ENCODE peak calls at places on chromosome 4, in six cellular contexts. R, D, Z, G, I and K are unnamed samples.
A peak's percentile ranks its signal among the peaks of the same experiment; 100 is the strongest.

GRCh38 chr4:147984065-147984777 is 252.3 kb downstream of the ARHGAP10 start:
- ATAC-seq in Z (peak; percentile 71), G (peak; percentile 76), D (peak; percentile 74), I (no peak), R (peak; percentile 84), K (peak; percentile 91)

GRCh38 chr4:31034550-31034949 is 314.4 kb downstream of the PCDH7 start:
- ATAC-seq in G (no peak), I (no peak), R (no peak), D (no peak), Z (no peak), K (no peak)

GRCh38 chr4:183723561-183724228 is 64.6 kb downstream of the TRAPPC11 start:
- ATAC-seq in G (no peak), I (no peak), R (no peak), Z (no peak), D (no peak), K (no peak)

GRCh38 chr4:130825283-130825682 is 1729.3 kb downstream of the C4orf33 start:
- ATAC-seq in D (no peak), R (no peak), Z (no peak), G (no peak), I (no peak), K (no peak)

GRCh38 chr4:111556141-111556781 is 589.0 kb upstream of the FAM241A start:
- ATAC-seq in Z (no peak), D (no peak), I (no peak), G (no peak), R (no peak), K (no peak)

GRCh38 chr4:76301775-76302162 is 4.8 kb upstream of the STBD1 start:
- ATAC-seq in D (no peak), Z (no peak), R (no peak), I (no peak), G (no peak), K (peak; percentile 1)

GRCh38 chr4:41517121-41517520 is 20.8 kb upstream of the LIMCH1 start:
- ATAC-seq in Z (peak; percentile 83), R (no peak), D (no peak), G (no peak), I (no peak), K (no peak)

GRCh38 chr4:9906996-9907395 is 114.3 kb downstream of the SLC2A9 start:
- ATAC-seq in D (no peak), Z (no peak), G (no peak), R (no peak), I (no peak), K (no peak)

GRCh38 chr4:109676886-109677285 is 26.4 kb downstream of the CASP6 start:
- ATAC-seq in G (no peak), R (no peak), Z (peak; percentile 32), D (no peak), I (no peak), K (no peak)

GRCh38 chr4:15681067-15681371 is 608 bp upstream of the FAM200B start:
- ATAC-seq in Z (no peak), D (no peak), R (no peak), I (no peak), G (no peak), K (no peak)

GRCh38 chr4:14157262-14157661 is 529.7 kb upstream of the BOD1L1 start:
- ATAC-seq in Z (no peak), R (no peak), I (no peak), G (no peak), D (no peak), K (no peak)

GRCh38 chr4:77010841-77011354 is 61.3 kb downstream of the SEPTIN11 start:
- ATAC-seq in I (no peak), D (no peak), G (no peak), Z (no peak), R (no peak), K (peak; percentile 35)

GRCh38 chr4:185227131-185227551 is 17.7 kb downstream of the SNX25 start:
- ATAC-seq in I (no peak), G (no peak), R (peak; percentile 5), D (no peak), Z (peak; percentile 84), K (peak; percentile 59)

GRCh38 chr4:148375581-148375980 is 66.6 kb downstream of the NR3C2 start:
- ATAC-seq in R (peak; percentile 44), D (no peak), I (no peak), Z (no peak), G (no peak), K (no peak)

GRCh38 chr4:25154594-25155265 is 5.5 kb downstream of the SEPSECS start:
- ATAC-seq in Z (peak; percentile 88), G (no peak), R (no peak), D (no peak), I (no peak), K (no peak)

GRCh38 chr4:11404431-11404830 is 24.3 kb downstream of the HS3ST1 start:
- ATAC-seq in Z (no peak), I (no peak), D (no peak), G (no peak), R (no peak), K (no peak)

GRCh38 chr4:121666091-121666679 is 30.6 kb downstream of the ANXA5 start:
- ATAC-seq in D (no peak), G (peak; percentile 21), Z (no peak), R (peak; percentile 69), I (no peak), K (no peak)

GRCh38 chr4:159019356-159019755 is 83.5 kb upstream of the RAPGEF2 start:
- ATAC-seq in R (peak; percentile 16), D (no peak), G (no peak), Z (no peak), I (no peak), K (no peak)

GRCh38 chr4:139584784-139585183 is 28.8 kb upstream of the SETD7 start:
- ATAC-seq in D (no peak), Z (no peak), R (no peak), I (no peak), G (no peak), K (peak; percentile 51)